ENCODE peak calls at places on chromosomes 1 and 21, in eight cellular contexts. P, Y, U, G, H, S, M and Q are unnamed samples.

GRCh38 chr1:115330480-115331013 is 7.5 kb downstream of the NGF start:
- DNase-seq in P (no peak), Y (no peak), S (peak; percentile 16), H (no peak), G (no peak), M (no peak), U (peak; percentile 91), Q (no peak)

GRCh38 chr1:59985901-59986735 is 59.5 kb upstream of the CYP2J2 start:
- DNase-seq in P (no peak), U (peak; percentile 61), M (no peak), S (peak; percentile 40), Y (peak; percentile 65), G (no peak), H (no peak), Q (no peak)

GRCh38 chr1:151523331-151523730 is 12.1 kb downstream of the CGN start:
- DNase-seq in S (no peak), H (no peak), P (no peak), M (no peak), U (no peak), Y (no peak), G (no peak), Q (no peak)

GRCh38 chr1:18480315-18481189 is at the start of gene KLHDC7A:
- DNase-seq in M (peak; percentile 70), G (no peak), H (no peak), U (peak; percentile 0), P (no peak), S (peak; percentile 95), Y (peak; percentile 94), Q (no peak)

GRCh38 chr1:247131236-247131635 is 27.1 kb upstream of the ZNF669 start:
- DNase-seq in Y (no peak), G (no peak), U (no peak), P (no peak), H (no peak), M (no peak), S (no peak), Q (no peak)

GRCh38 chr1:205052689-205053088 is 9.7 kb downstream of the CNTN2 start:
- DNase-seq in P (no peak), G (no peak), M (no peak), S (no peak), Y (no peak), H (no peak), U (no peak), Q (no peak)

GRCh38 chr1:159647616-159648015 is 60.0 kb downstream of the APCS start:
- DNase-seq in G (no peak), Y (no peak), S (no peak), M (no peak), U (no peak), H (no peak), P (no peak), Q (no peak)

GRCh38 chr1:181704556-181704955 is 221.2 kb downstream of the CACNA1E start:
- DNase-seq in Y (no peak), M (no peak), G (no peak), U (no peak), S (peak; percentile 47), P (no peak), H (no peak), Q (no peak)

GRCh38 chr1:237590381-237590780 is 300.3 kb downstream of the ZP4 start:
- DNase-seq in Y (no peak), G (no peak), U (no peak), P (no peak), H (no peak), S (no peak), M (no peak), Q (no peak)

GRCh38 chr1:186887198-186887597 is 58.4 kb downstream of the PLA2G4A start:
- DNase-seq in U (peak; percentile 63), H (no peak), M (no peak), G (no peak), P (no peak), S (no peak), Y (no peak), Q (no peak)

GRCh38 chr1:41192456-41193188 is 49.5 kb downstream of the SCMH1 start:
- DNase-seq in P (no peak), Y (peak; percentile 6), U (no peak), H (no peak), G (no peak), M (no peak), S (no peak), Q (no peak)

GRCh38 chr1:174769961-174770549 is 229.7 kb upstream of the CACYBP start:
- DNase-seq in S (peak; percentile 70), Y (peak; percentile 77), M (peak; percentile 62), H (peak; percentile 28), U (peak; percentile 53), G (peak; percentile 34), P (no peak), Q (no peak)

GRCh38 chr1:23594149-23594917 is 35.0 kb upstream of the ID3 start:
- DNase-seq in H (no peak), P (no peak), M (no peak), S (no peak), Y (no peak), U (no peak), G (no peak), Q (no peak)

GRCh38 chr1:23593556-23594148 is 34.4 kb upstream of the ID3 start:
- DNase-seq in G (no peak), Y (no peak), M (peak; percentile 84), U (peak; percentile 63), P (peak; percentile 60), H (no peak), S (peak; percentile 78), Q (no peak)

GRCh38 chr1:23593042-23593521 is 33.8 kb upstream of the ID3 start:
- DNase-seq in Y (no peak), U (no peak), M (peak; percentile 53), H (no peak), G (no peak), P (no peak), S (no peak), Q (no peak)

GRCh38 chr1:23596382-23597358 is 37.4 kb upstream of the ID3 start:
- DNase-seq in S (no peak), P (no peak), G (no peak), H (no peak), Y (no peak), U (no peak), M (no peak), Q (no peak)

DNA sequence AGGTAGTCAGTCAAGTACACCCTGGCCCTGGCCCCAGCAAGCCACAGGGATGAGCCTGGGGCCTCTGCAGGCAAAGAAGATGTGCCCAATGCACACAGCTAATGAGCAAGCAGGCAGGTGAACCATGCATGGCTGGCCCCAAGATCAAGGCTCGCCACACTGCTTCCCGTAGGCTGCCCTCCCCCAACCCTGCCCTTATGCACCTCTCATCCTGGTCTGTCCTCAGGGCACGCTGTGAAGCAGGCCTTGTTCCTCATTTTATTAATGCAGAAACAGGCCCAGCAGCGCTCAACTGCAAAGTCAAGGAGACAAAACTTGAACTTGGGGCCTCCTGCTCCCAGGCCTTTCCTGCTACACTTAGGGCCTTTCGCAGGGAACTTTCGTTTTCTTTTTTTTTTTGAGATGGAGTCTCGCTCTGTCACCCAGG is 35.6 kb upstream of the ID3 start:
- DNase-seq in H (no peak), U (no peak), Y (no peak), G (no peak), P (peak; percentile 88), M (no peak), S (no peak), Q (no peak)
- H3K4me1 ChIP-seq in H (peaks cover 40% of the 10 kb centered on the region), U (no peaks in the 10 kb centered on the region), Y (peaks cover 54% of the 10 kb centered on the region), G (peaks cover 87% of the 10 kb centered on the region), P (peaks cover 63% of the 10 kb centered on the region), M (peaks cover 88% of the 10 kb centered on the region), S (peaks cover 22% of the 10 kb centered on the region), Q (peaks cover 69% of the 10 kb centered on the region)

DNA sequence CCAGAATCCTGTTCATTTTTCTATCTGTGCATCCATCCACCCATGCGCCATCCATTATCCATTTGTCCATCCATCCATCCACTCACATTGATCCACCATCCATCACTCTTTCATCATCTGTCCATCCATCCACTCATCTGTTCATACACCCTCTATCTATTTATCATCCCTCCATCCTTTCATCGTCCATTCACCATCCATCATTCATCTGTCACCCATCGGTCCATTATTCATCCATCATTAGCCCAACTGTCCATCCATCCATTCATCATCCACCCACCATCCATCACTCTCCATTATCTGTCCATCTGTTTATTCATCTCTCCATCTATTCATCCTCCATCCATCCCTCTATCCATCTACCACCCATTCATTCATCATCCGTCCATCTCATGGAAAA is 125.7 kb upstream of the TMPRSS2 start:
- DNase-seq in G (no peak), M (no peak), P (no peak), U (no peak), Y (no peak), H (no peak), S (no peak), Q (no peak)
- H3K4me1 ChIP-seq in G (no peaks in the 10 kb centered on the region), M (peaks cover 48% of the 10 kb centered on the region), P (no peaks in the 10 kb centered on the region), U (peaks cover 2% of the 10 kb centered on the region), Y (no peaks in the 10 kb centered on the region), H (peaks cover 28% of the 10 kb centered on the region), S (no peaks in the 10 kb centered on the region), Q (no peaks in the 10 kb centered on the region)

GRCh38 chr1:234755449-234755863 is 145.5 kb upstream of the IRF2BP2 start:
- DNase-seq in G (no peak), S (no peak), P (peak; percentile 86), H (no peak), U (peak; percentile 93), Y (no peak), M (no peak), Q (no peak)
- H3K4me1 ChIP-seq in G (peaks cover 31% of the 10 kb centered on the region), S (peaks cover 5% of the 10 kb centered on the region), P (no peaks in the 10 kb centered on the region), H (peaks cover 23% of the 10 kb centered on the region), U (peaks cover 9% of the 10 kb centered on the region), Y (peaks cover under 1% of the 10 kb centered on the region), M (peaks cover 11% of the 10 kb centered on the region), Q (peaks cover 20% of the 10 kb centered on the region)

GRCh38 chr1:14302025-14302424 is 296.5 kb upstream of the KAZN start:
- DNase-seq in Y (no peak), U (no peak), M (no peak), P (no peak), S (no peak), H (no peak), G (no peak), Q (no peak)

GRCh38 chr1:14301704-14302024 is 296.8 kb upstream of the KAZN start:
- DNase-seq in P (no peak), U (no peak), H (no peak), G (no peak), M (no peak), S (no peak), Y (no peak), Q (no peak)

GRCh38 chr1:14303011-14303410 is 295.5 kb upstream of the KAZN start:
- DNase-seq in G (no peak), P (no peak), S (no peak), M (no peak), U (no peak), H (no peak), Y (no peak), Q (no peak)

GRCh38 chr1:14298806-14299205 is 299.7 kb upstream of the KAZN start:
- DNase-seq in U (no peak), H (no peak), S (no peak), G (no peak), P (no peak), M (no peak), Y (no peak), Q (no peak)

DNA sequence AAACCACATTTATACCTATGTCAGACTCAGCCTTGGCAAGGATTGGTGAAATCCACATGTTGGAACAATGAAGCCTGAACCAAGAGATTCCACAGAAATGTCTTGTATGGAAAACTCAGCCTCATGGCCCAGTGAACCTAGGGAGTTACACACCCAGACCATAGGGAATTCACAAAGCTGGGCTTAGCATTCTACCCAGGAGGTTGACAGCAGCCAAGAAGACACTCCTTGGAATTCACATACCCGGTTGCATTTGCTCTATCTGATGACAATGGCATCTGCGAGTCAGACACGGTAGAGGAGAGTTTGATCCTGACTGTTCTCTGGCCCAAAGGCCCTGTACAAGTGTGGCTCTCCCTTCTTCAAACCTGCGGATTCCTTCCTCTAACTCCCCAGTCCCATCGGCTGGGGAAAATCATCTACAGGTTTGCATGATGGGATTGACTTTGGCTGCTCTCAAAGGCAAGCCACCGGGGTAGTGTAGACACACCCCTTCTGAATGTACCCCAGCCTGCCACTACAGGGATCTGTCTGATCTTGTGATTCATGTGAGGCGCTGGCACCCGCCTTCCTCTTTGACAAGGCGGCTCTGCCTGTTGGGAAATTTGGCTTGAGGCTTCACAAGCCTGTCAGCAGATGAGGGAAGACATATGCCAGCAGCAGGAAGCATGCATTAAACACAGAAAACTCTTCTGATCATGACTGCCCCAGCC is 297.3 kb upstream of the KAZN start:
- DNase-seq in P (peak; percentile 51), Y (no peak), G (no peak), S (peak; percentile 15), M (no peak), U (peak; percentile 29), H (no peak), Q (no peak)
- H3K4me1 ChIP-seq in P (no peaks in the 10 kb centered on the region), Y (peaks cover 11% of the 10 kb centered on the region), G (no peaks in the 10 kb centered on the region), S (no peaks in the 10 kb centered on the region), M (no peaks in the 10 kb centered on the region), U (no peaks in the 10 kb centered on the region), H (no peaks in the 10 kb centered on the region), Q (no peaks in the 10 kb centered on the region)